ENCODE peak calls at places on chromosomes 4 and X, in five cellular contexts. One of them, this sample, is unnamed.
A peak's percentile ranks its signal among the peaks of the same experiment; 100 is the strongest.

GRCh38 chr4:71389149-71389840 is 50.5 kb downstream of the SLC4A4 start:
- DNase-seq in GM10248: no peak
- DNase-seq in thoracic aorta: no peak
- DNase-seq in WTC11: no peak
- DNase-seq in colonic mucosa: no peak
- DNase-seq in this sample: no peak

GRCh38 chr4:169968999-169969398 is 57.2 kb downstream of the MFAP3L start:
- DNase-seq in thoracic aorta: peak; percentile 9
- DNase-seq in GM10248: no peak
- DNase-seq in colonic mucosa: no peak
- DNase-seq in WTC11: no peak
- DNase-seq in this sample: no peak

GRCh38 chr4:101232074-101232776 is 115.1 kb downstream of the PPP3CA start:
- DNase-seq in WTC11: no peak
- DNase-seq in thoracic aorta: peak; percentile 19
- DNase-seq in colonic mucosa: no peak
- DNase-seq in GM10248: no peak
- DNase-seq in this sample: no peak

GRCh38 chr4:10098770-10099139 is 17.8 kb downstream of the WDR1 start:
- DNase-seq in colonic mucosa: no peak
- DNase-seq in GM10248: no peak
- DNase-seq in WTC11: no peak
- DNase-seq in thoracic aorta: no peak
- DNase-seq in this sample: no peak

GRCh38 chr4:107196312-107196711 is 160.2 kb upstream of the DKK2 start:
- DNase-seq in WTC11: no peak
- DNase-seq in colonic mucosa: no peak
- DNase-seq in GM10248: no peak
- DNase-seq in thoracic aorta: no peak
- DNase-seq in this sample: no peak

GRCh38 chr4:110084154-110084553 is 114.3 kb downstream of the ELOVL6 start:
- DNase-seq in colonic mucosa: no peak
- DNase-seq in thoracic aorta: no peak
- DNase-seq in WTC11: no peak
- DNase-seq in GM10248: no peak
- DNase-seq in this sample: no peak

GRCh38 chrX:95919605-95920004 is 765.0 kb upstream of the DIAPH2 start:
- DNase-seq in GM10248: no peak
- DNase-seq in WTC11: no peak
- DNase-seq in thoracic aorta: no peak
- DNase-seq in colonic mucosa: no peak
- DNase-seq in this sample: no peak

GRCh38 chr4:77015390-77015789 is 60.4 kb downstream of the CCNI start:
- DNase-seq in thoracic aorta: no peak
- DNase-seq in WTC11: no peak
- DNase-seq in colonic mucosa: no peak
- DNase-seq in GM10248: no peak
- DNase-seq in this sample: no peak

GRCh38 chr4:181701219-181701618 is 542.0 kb upstream of the TENM3 start:
- DNase-seq in thoracic aorta: no peak
- DNase-seq in WTC11: no peak
- DNase-seq in GM10248: no peak
- DNase-seq in colonic mucosa: no peak
- DNase-seq in this sample: no peak

GRCh38 chr4:70583952-70584834 is 7.9 kb upstream of the AMBN start:
- DNase-seq in WTC11: no peak
- DNase-seq in thoracic aorta: no peak
- DNase-seq in GM10248: no peak
- DNase-seq in colonic mucosa: peak; percentile 40
- DNase-seq in this sample: peak; percentile 53

GRCh38 chrX:13029831-13030771 is 14.3 kb downstream of the FAM9C start:
- DNase-seq in WTC11: peak; percentile 12
- DNase-seq in thoracic aorta: no peak
- DNase-seq in GM10248: no peak
- DNase-seq in colonic mucosa: peak; percentile 76
- DNase-seq in this sample: peak; percentile 62

GRCh38 chr4:152729466-152729865 is 49.7 kb upstream of the TMEM154 start:
- DNase-seq in thoracic aorta: no peak
- DNase-seq in WTC11: no peak
- DNase-seq in colonic mucosa: no peak
- DNase-seq in GM10248: no peak
- DNase-seq in this sample: no peak

GRCh38 chrX:115494133-115494532 is 66.8 kb upstream of the PLS3 start:
- DNase-seq in thoracic aorta: no peak
- DNase-seq in WTC11: no peak
- DNase-seq in colonic mucosa: no peak
- DNase-seq in GM10248: no peak
- DNase-seq in this sample: no peak

GRCh38 chrX:10471426-10471825 is 149.0 kb downstream of the MID1 start:
- DNase-seq in thoracic aorta: no peak
- DNase-seq in WTC11: no peak
- DNase-seq in GM10248: no peak
- DNase-seq in colonic mucosa: no peak
- DNase-seq in this sample: no peak

GRCh38 chrX:140916891-140917290 is 85.5 kb upstream of the SPANXB1 start:
- DNase-seq in thoracic aorta: no peak
- DNase-seq in colonic mucosa: no peak
- DNase-seq in WTC11: no peak
- DNase-seq in GM10248: no peak
- DNase-seq in this sample: no peak
- TF ChIP-seq CTCF in thoracic aorta: no peak
- TF ChIP-seq CTCF in colonic mucosa: no peak
- TF ChIP-seq CTCF in WTC11: no peak
- TF ChIP-seq CTCF in GM10248: no peak
- TF ChIP-seq CTCF in this sample: no peak

DNA sequence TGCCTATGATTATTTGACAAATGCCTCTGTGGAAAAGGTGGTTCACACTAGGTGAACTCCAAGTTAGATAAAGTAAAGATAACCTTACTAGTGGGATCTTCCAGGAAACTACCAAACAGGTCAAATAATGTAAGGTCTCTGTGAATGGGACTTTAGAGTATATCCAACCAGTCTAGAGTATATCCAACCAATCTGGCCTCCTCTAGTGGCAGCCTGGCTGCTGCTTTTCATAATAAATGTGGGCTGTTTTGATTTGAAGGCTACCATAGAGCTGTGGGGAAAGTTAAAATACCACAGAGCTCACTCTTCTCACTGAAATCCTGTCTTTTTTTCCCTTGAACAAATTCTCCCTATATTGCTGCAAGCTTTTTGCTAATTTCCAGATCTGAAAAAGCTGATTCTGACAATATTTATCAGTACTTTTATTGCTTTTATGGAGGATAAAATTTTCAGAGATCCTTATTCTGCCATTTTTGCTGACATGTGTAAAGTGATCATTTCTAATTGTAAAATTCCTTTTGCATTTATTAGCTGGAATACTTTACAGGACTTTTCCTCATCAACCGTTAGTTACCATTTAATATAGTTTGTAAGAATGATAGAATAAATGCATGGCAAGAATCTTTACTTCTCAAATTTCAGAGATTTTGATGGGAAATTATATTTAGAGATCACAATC is 111.3 kb downstream of the TET2 start:
- DNase-seq in WTC11: no peak
- DNase-seq in colonic mucosa: no peak
- DNase-seq in GM10248: no peak
- DNase-seq in thoracic aorta: no peak
- DNase-seq in this sample: no peak
- TF ChIP-seq CTCF in WTC11: no peak
- TF ChIP-seq CTCF in colonic mucosa: no peak
- TF ChIP-seq CTCF in GM10248: no peak
- TF ChIP-seq CTCF in thoracic aorta: no peak
- TF ChIP-seq CTCF in this sample: no peak

GRCh38 chrX:50680990-50681389 is 133.0 kb downstream of the SHROOM4 start:
- DNase-seq in WTC11: peak; percentile 18
- DNase-seq in GM10248: no peak
- DNase-seq in colonic mucosa: no peak
- DNase-seq in thoracic aorta: no peak
- DNase-seq in this sample: peak; percentile 5
- TF ChIP-seq CTCF in WTC11: peak; percentile 23
- TF ChIP-seq CTCF in GM10248: no peak
- TF ChIP-seq CTCF in colonic mucosa: no peak
- TF ChIP-seq CTCF in thoracic aorta: no peak
- TF ChIP-seq CTCF in this sample: no peak

DNA sequence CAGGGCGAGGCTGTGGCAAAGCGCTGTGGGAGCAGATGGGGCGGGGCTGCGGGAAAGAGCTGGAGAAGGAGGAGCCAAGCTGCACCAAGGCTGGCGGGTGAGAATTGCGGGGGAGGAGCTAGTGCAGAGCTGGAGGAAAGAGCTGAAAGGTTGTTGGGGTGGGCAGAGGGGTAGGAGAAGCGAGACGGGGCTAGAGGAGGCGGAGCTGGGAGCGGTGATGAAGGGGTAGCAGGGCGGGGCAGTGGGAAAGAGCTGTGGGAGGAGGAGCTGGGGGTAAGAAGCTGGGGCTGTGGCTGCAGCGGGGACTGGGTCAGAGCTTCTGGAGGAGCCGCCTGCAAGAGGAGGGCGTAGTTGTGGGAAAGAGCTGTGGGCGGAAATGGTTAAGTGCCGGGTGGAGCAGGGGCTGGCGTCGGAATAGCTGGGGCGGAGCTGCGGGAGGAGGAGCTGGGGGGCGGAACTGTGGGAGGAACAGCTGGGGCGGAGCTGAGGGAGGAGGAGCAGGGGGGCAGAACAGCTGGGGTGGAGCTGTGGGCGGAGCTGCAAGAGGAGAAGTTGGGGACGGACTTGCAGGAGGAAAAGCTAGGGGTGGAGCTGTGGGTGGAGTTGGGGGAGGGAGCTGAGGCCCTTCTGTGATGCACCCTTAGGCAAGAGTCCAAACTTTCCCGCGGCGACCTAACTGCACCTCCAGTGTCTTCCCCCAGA is 1.9 kb upstream of the EOLA2 start:
- DNase-seq in GM10248: peak; percentile 81
- DNase-seq in WTC11: peak; percentile 91
- DNase-seq in thoracic aorta: peak; percentile 92
- DNase-seq in colonic mucosa: peak; percentile 92
- DNase-seq in this sample: peak; percentile 93
- TF ChIP-seq CTCF in GM10248: peak; percentile 26
- TF ChIP-seq CTCF in WTC11: no peak
- TF ChIP-seq CTCF in thoracic aorta: no peak
- TF ChIP-seq CTCF in colonic mucosa: peak; percentile 44
- TF ChIP-seq CTCF in this sample: peak; percentile 43

DNA sequence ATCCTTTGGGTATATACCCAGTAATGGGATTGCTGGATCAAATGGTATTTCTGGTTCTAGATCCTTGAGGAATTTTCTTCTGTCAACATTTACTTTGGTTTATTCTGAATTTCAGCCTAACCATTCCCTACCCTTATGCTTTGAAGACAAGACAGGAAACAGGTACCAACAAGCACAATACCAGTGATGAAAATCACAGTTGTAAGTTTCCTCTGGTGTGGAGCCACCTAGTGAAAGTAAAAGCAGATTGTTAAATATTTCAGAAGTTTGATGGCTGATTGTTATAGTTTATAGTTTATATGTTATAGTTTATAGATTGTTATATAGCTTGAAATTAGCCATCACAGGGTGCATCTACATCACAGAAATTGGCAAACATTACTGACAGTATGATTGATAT is 104.5 kb upstream of the AGA start:
- DNase-seq in thoracic aorta: no peak
- DNase-seq in WTC11: no peak
- DNase-seq in colonic mucosa: no peak
- DNase-seq in GM10248: no peak
- DNase-seq in this sample: no peak
- TF ChIP-seq CTCF in thoracic aorta: no peak
- TF ChIP-seq CTCF in WTC11: no peak
- TF ChIP-seq CTCF in colonic mucosa: no peak
- TF ChIP-seq CTCF in GM10248: no peak
- TF ChIP-seq CTCF in this sample: no peak

This sample was measured in Calu3.